ENCODE peak calls at places on chromosomes 5 and 9, in eight cellular contexts. One of them, this sample, is unnamed.

GRCh38 chr5:177358333-177358939 is 712 bp downstream of the RGS14 start:
- DNase-seq in endothelial cell of umbilical vein: no peak
- DNase-seq in ascending aorta: no peak
- DNase-seq in Karpas-422: no peak
- DNase-seq in naive thymus-derived CD4-positive, alpha-beta T cell: no peak
- DNase-seq in neuronal stem cell: no peak
- DNase-seq in psoas muscle: no peak
- DNase-seq in A549: no peak
- DNase-seq in this sample: no peak

GRCh38 chr5:180201051-180201987 is 7.7 kb downstream of the RASGEF1C start:
- DNase-seq in naive thymus-derived CD4-positive, alpha-beta T cell: no peak
- DNase-seq in endothelial cell of umbilical vein: peak; percentile 40
- DNase-seq in Karpas-422: peak; percentile 84
- DNase-seq in A549: peak; percentile 35
- DNase-seq in neuronal stem cell: peak; percentile 49
- DNase-seq in psoas muscle: no peak
- DNase-seq in ascending aorta: no peak
- DNase-seq in this sample: peak; percentile 7

GRCh38 chr9:125942111-125942510 is 194.9 kb downstream of the PBX3 start:
- DNase-seq in naive thymus-derived CD4-positive, alpha-beta T cell: no peak
- DNase-seq in A549: no peak
- DNase-seq in Karpas-422: no peak
- DNase-seq in endothelial cell of umbilical vein: no peak
- DNase-seq in neuronal stem cell: no peak
- DNase-seq in psoas muscle: no peak
- DNase-seq in ascending aorta: no peak
- DNase-seq in this sample: no peak

GRCh38 chr9:84456526-84456925 is 116.0 kb upstream of the SLC28A3 start:
- DNase-seq in A549: no peak
- DNase-seq in Karpas-422: no peak
- DNase-seq in ascending aorta: no peak
- DNase-seq in naive thymus-derived CD4-positive, alpha-beta T cell: no peak
- DNase-seq in psoas muscle: no peak
- DNase-seq in neuronal stem cell: no peak
- DNase-seq in endothelial cell of umbilical vein: no peak
- DNase-seq in this sample: no peak

GRCh38 chr9:133141833-133142594 is 21.0 kb upstream of the RALGDS start:
- DNase-seq in neuronal stem cell: no peak
- DNase-seq in ascending aorta: no peak
- DNase-seq in Karpas-422: no peak
- DNase-seq in endothelial cell of umbilical vein: no peak
- DNase-seq in psoas muscle: no peak
- DNase-seq in naive thymus-derived CD4-positive, alpha-beta T cell: peak; percentile 70
- DNase-seq in A549: no peak
- DNase-seq in this sample: no peak

GRCh38 chr9:34227445-34227844 is 48.6 kb downstream of the UBAP1 start:
- DNase-seq in A549: no peak
- DNase-seq in naive thymus-derived CD4-positive, alpha-beta T cell: no peak
- DNase-seq in endothelial cell of umbilical vein: no peak
- DNase-seq in ascending aorta: no peak
- DNase-seq in psoas muscle: no peak
- DNase-seq in neuronal stem cell: no peak
- DNase-seq in Karpas-422: no peak
- DNase-seq in this sample: peak; percentile 35

GRCh38 chr5:103804714-103805113 is 242.1 kb upstream of the NUDT12 start:
- DNase-seq in endothelial cell of umbilical vein: no peak
- DNase-seq in neuronal stem cell: no peak
- DNase-seq in A549: no peak
- DNase-seq in naive thymus-derived CD4-positive, alpha-beta T cell: no peak
- DNase-seq in Karpas-422: no peak
- DNase-seq in ascending aorta: no peak
- DNase-seq in psoas muscle: no peak
- DNase-seq in this sample: peak; percentile 59

GRCh38 chr9:108182270-108182669 is 673.5 kb downstream of the ACTL7B start:
- DNase-seq in psoas muscle: no peak
- DNase-seq in naive thymus-derived CD4-positive, alpha-beta T cell: no peak
- DNase-seq in endothelial cell of umbilical vein: no peak
- DNase-seq in Karpas-422: no peak
- DNase-seq in A549: no peak
- DNase-seq in ascending aorta: no peak
- DNase-seq in neuronal stem cell: no peak
- DNase-seq in this sample: no peak

GRCh38 chr5:80216753-80217596 is 38.9 kb downstream of the SERINC5 start:
- DNase-seq in endothelial cell of umbilical vein: no peak
- DNase-seq in neuronal stem cell: no peak
- DNase-seq in naive thymus-derived CD4-positive, alpha-beta T cell: peak; percentile 58
- DNase-seq in psoas muscle: peak; percentile 71
- DNase-seq in ascending aorta: peak; percentile 92
- DNase-seq in A549: no peak
- DNase-seq in Karpas-422: no peak
- DNase-seq in this sample: no peak

GRCh38 chr5:168528521-168529360 is at the start of gene FBLL1:
- DNase-seq in endothelial cell of umbilical vein: peak; percentile 32
- DNase-seq in Karpas-422: no peak
- DNase-seq in ascending aorta: no peak
- DNase-seq in naive thymus-derived CD4-positive, alpha-beta T cell: no peak
- DNase-seq in neuronal stem cell: peak; percentile 81
- DNase-seq in A549: no peak
- DNase-seq in psoas muscle: no peak
- DNase-seq in this sample: peak; percentile 56

GRCh38 chr9:21830589-21830988 is 28.2 kb downstream of the MTAP start:
- DNase-seq in ascending aorta: no peak
- DNase-seq in neuronal stem cell: no peak
- DNase-seq in naive thymus-derived CD4-positive, alpha-beta T cell: no peak
- DNase-seq in A549: peak; percentile 3
- DNase-seq in Karpas-422: no peak
- DNase-seq in endothelial cell of umbilical vein: no peak
- DNase-seq in psoas muscle: no peak
- DNase-seq in this sample: no peak

GRCh38 chr5:20230010-20230409 is 242.0 kb upstream of the CDH18 start:
- DNase-seq in ascending aorta: no peak
- DNase-seq in endothelial cell of umbilical vein: no peak
- DNase-seq in neuronal stem cell: no peak
- DNase-seq in psoas muscle: no peak
- DNase-seq in A549: no peak
- DNase-seq in Karpas-422: no peak
- DNase-seq in naive thymus-derived CD4-positive, alpha-beta T cell: no peak
- DNase-seq in this sample: no peak

GRCh38 chr9:88593537-88594185 is 58.7 kb downstream of the NXNL2 start:
- DNase-seq in naive thymus-derived CD4-positive, alpha-beta T cell: peak; percentile 41
- DNase-seq in A549: peak; percentile 38
- DNase-seq in ascending aorta: peak; percentile 80
- DNase-seq in neuronal stem cell: peak; percentile 12
- DNase-seq in endothelial cell of umbilical vein: peak; percentile 39
- DNase-seq in Karpas-422: peak; percentile 85
- DNase-seq in psoas muscle: no peak
- DNase-seq in this sample: peak; percentile 95

GRCh38 chr9:94600258-94600657 is 6.6 kb upstream of the FBP2 start:
- DNase-seq in Karpas-422: no peak
- DNase-seq in ascending aorta: no peak
- DNase-seq in psoas muscle: peak; percentile 33
- DNase-seq in naive thymus-derived CD4-positive, alpha-beta T cell: no peak
- DNase-seq in endothelial cell of umbilical vein: no peak
- DNase-seq in A549: no peak
- DNase-seq in neuronal stem cell: no peak
- DNase-seq in this sample: no peak

GRCh38 chr9:28203036-28203435 is 629.8 kb upstream of the C9orf72 start:
- DNase-seq in endothelial cell of umbilical vein: no peak
- DNase-seq in neuronal stem cell: no peak
- DNase-seq in A549: no peak
- DNase-seq in naive thymus-derived CD4-positive, alpha-beta T cell: no peak
- DNase-seq in ascending aorta: no peak
- DNase-seq in Karpas-422: no peak
- DNase-seq in psoas muscle: no peak
- DNase-seq in this sample: no peak

GRCh38 chr5:150641826-150642566 is 1.5 kb downstream of the SYNPO start:
- DNase-seq in ascending aorta: no peak
- DNase-seq in Karpas-422: no peak
- DNase-seq in A549: no peak
- DNase-seq in psoas muscle: no peak
- DNase-seq in endothelial cell of umbilical vein: no peak
- DNase-seq in naive thymus-derived CD4-positive, alpha-beta T cell: no peak
- DNase-seq in neuronal stem cell: no peak
- DNase-seq in this sample: peak; percentile 39

GRCh38 chr5:150644058-150644457 is 3.6 kb downstream of the SYNPO start:
- DNase-seq in Karpas-422: no peak
- DNase-seq in A549: no peak
- DNase-seq in endothelial cell of umbilical vein: no peak
- DNase-seq in neuronal stem cell: no peak
- DNase-seq in psoas muscle: no peak
- DNase-seq in naive thymus-derived CD4-positive, alpha-beta T cell: no peak
- DNase-seq in ascending aorta: no peak
- DNase-seq in this sample: no peak

GRCh38 chr5:150642991-150643710 is 2.7 kb downstream of the SYNPO start:
- DNase-seq in Karpas-422: no peak
- DNase-seq in ascending aorta: no peak
- DNase-seq in psoas muscle: no peak
- DNase-seq in neuronal stem cell: no peak
- DNase-seq in endothelial cell of umbilical vein: no peak
- DNase-seq in A549: no peak
- DNase-seq in naive thymus-derived CD4-positive, alpha-beta T cell: no peak
- DNase-seq in this sample: no peak

GRCh38 chr5:150641006-150641570 is 628 bp downstream of the SYNPO start:
- DNase-seq in Karpas-422: no peak
- DNase-seq in ascending aorta: peak; percentile 92
- DNase-seq in naive thymus-derived CD4-positive, alpha-beta T cell: no peak
- DNase-seq in psoas muscle: peak; percentile 66
- DNase-seq in neuronal stem cell: no peak
- DNase-seq in A549: peak; percentile 56
- DNase-seq in endothelial cell of umbilical vein: peak; percentile 94
- DNase-seq in this sample: peak; percentile 66

GRCh38 chr5:150642567-150642927 is 2.1 kb downstream of the SYNPO start:
- DNase-seq in Karpas-422: no peak
- DNase-seq in naive thymus-derived CD4-positive, alpha-beta T cell: no peak
- DNase-seq in neuronal stem cell: no peak
- DNase-seq in A549: peak; percentile 83
- DNase-seq in endothelial cell of umbilical vein: peak; percentile 84
- DNase-seq in psoas muscle: peak; percentile 77
- DNase-seq in ascending aorta: peak; percentile 93
- DNase-seq in this sample: peak; percentile 90
- H3K4me1 ChIP-seq in Karpas-422: no peaks in the 10 kb centered on the region
- H3K4me1 ChIP-seq in naive thymus-derived CD4-positive, alpha-beta T cell: no peaks in the 10 kb centered on the region
- H3K4me1 ChIP-seq in neuronal stem cell: peaks cover 32% of the 10 kb centered on the region
- H3K4me1 ChIP-seq in A549: peaks cover 76% of the 10 kb centered on the region
- H3K4me1 ChIP-seq in endothelial cell of umbilical vein: peaks cover 67% of the 10 kb centered on the region
- H3K4me1 ChIP-seq in psoas muscle: peaks cover 85% of the 10 kb centered on the region
- H3K4me1 ChIP-seq in ascending aorta: peaks cover 88% of the 10 kb centered on the region
- H3K4me1 ChIP-seq in this sample: peaks cover 65% of the 10 kb centered on the region

GRCh38 chr5:172005708-172006377 is 595 bp downstream of the FBXW11 start:
- DNase-seq in ascending aorta: peak; percentile 72
- DNase-seq in Karpas-422: peak; percentile 68
- DNase-seq in naive thymus-derived CD4-positive, alpha-beta T cell: peak; percentile 23
- DNase-seq in neuronal stem cell: peak; percentile 37
- DNase-seq in A549: peak; percentile 28
- DNase-seq in endothelial cell of umbilical vein: peak; percentile 46
- DNase-seq in psoas muscle: no peak
- DNase-seq in this sample: peak; percentile 63
- H3K4me1 ChIP-seq in ascending aorta: peaks cover 41% of the 10 kb centered on the region
- H3K4me1 ChIP-seq in Karpas-422: peaks cover 48% of the 10 kb centered on the region
- H3K4me1 ChIP-seq in naive thymus-derived CD4-positive, alpha-beta T cell: peaks cover 40% of the 10 kb centered on the region
- H3K4me1 ChIP-seq in neuronal stem cell: peaks cover 9% of the 10 kb centered on the region
- H3K4me1 ChIP-seq in A549: peaks cover 30% of the 10 kb centered on the region
- H3K4me1 ChIP-seq in endothelial cell of umbilical vein: peaks cover 44% of the 10 kb centered on the region
- H3K4me1 ChIP-seq in psoas muscle: peaks cover 39% of the 10 kb centered on the region
- H3K4me1 ChIP-seq in this sample: peaks cover 59% of the 10 kb centered on the region

DNA sequence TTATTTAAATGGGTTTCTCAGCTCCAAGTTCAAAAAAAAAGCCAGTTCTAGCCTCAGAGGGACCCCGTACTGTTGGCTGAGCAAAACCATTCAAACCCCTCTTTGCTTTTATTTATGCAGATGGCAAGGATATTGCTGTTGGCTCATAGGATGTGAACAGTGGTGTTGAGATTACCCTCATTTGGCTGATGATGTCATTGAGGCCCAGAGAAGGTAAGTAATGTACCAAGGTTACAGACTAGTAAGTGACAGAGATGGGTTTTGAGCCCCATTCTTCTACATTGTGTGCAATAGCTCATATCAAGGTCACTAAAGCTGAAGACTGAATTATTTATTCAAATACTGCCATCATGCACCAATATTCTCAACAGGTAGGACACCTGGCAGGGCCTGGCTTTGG is 122.2 kb upstream of the PCA3 start:
- DNase-seq in endothelial cell of umbilical vein: no peak
- DNase-seq in neuronal stem cell: no peak
- DNase-seq in ascending aorta: no peak
- DNase-seq in psoas muscle: no peak
- DNase-seq in A549: no peak
- DNase-seq in Karpas-422: no peak
- DNase-seq in naive thymus-derived CD4-positive, alpha-beta T cell: no peak
- DNase-seq in this sample: no peak
- H3K4me1 ChIP-seq in endothelial cell of umbilical vein: peaks cover 3% of the 10 kb centered on the region
- H3K4me1 ChIP-seq in neuronal stem cell: peaks cover 25% of the 10 kb centered on the region
- H3K4me1 ChIP-seq in ascending aorta: peaks cover 5% of the 10 kb centered on the region
- H3K4me1 ChIP-seq in psoas muscle: no peaks in the 10 kb centered on the region
- H3K4me1 ChIP-seq in A549: no peaks in the 10 kb centered on the region
- H3K4me1 ChIP-seq in Karpas-422: no peaks in the 10 kb centered on the region
- H3K4me1 ChIP-seq in naive thymus-derived CD4-positive, alpha-beta T cell: peaks cover 5% of the 10 kb centered on the region
- H3K4me1 ChIP-seq in this sample: peaks cover 11% of the 10 kb centered on the region

GRCh38 chr5:147439253-147439652 is 70.6 kb downstream of the DPYSL3 start:
- DNase-seq in A549: no peak
- DNase-seq in ascending aorta: no peak
- DNase-seq in neuronal stem cell: no peak
- DNase-seq in Karpas-422: no peak
- DNase-seq in naive thymus-derived CD4-positive, alpha-beta T cell: no peak
- DNase-seq in endothelial cell of umbilical vein: no peak
- DNase-seq in psoas muscle: no peak
- DNase-seq in this sample: no peak
- H3K4me1 ChIP-seq in A549: no peaks in the 10 kb centered on the region
- H3K4me1 ChIP-seq in ascending aorta: peaks cover 32% of the 10 kb centered on the region
- H3K4me1 ChIP-seq in neuronal stem cell: peaks cover 12% of the 10 kb centered on the region
- H3K4me1 ChIP-seq in Karpas-422: peaks cover 2% of the 10 kb centered on the region
- H3K4me1 ChIP-seq in naive thymus-derived CD4-positive, alpha-beta T cell: no peaks in the 10 kb centered on the region
- H3K4me1 ChIP-seq in endothelial cell of umbilical vein: no peaks in the 10 kb centered on the region
- H3K4me1 ChIP-seq in psoas muscle: peaks cover 2% of the 10 kb centered on the region
- H3K4me1 ChIP-seq in this sample: peaks cover 7% of the 10 kb centered on the region

DNA sequence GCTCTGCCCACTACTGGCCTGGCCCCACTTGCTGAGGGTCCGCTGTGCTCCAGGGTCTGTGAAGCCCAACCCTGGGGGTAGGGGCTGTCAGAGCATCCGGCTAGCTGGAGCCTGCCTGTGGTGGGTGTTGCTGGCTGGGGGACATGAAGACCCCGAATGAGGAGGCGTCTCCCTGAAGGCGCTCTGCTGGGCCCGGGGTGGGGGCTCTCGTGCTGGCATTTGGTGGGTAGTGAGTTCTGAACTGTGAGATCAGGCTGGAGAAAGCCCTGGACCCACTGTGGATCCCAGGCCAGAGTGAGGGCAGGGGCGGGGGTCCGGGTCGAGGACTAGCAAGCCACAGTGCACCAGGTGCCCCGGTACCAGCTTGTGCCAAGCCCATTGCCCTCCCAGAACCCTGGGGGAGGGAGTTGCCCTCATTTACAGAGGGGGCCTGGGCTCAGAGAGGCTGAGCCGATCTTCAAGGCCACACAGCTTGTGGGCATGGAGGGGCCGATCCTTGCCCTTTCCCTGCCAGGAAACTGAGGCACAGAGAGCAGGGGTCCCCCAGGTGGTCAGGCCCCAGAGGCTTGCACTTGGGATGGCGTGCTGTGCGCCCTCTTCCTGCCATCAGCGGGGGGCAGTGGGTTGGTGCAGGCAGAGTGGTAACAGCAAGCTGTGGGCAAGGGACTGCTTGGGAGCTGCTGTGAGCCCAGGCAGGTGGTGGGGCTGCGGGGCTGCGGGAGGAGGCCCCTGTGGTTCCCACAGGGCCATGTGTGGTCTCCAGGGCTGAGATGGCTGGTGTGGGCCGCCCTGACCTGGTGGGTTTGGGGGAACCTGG is 15.9 kb downstream of the RXRA start:
- DNase-seq in endothelial cell of umbilical vein: no peak
- DNase-seq in ascending aorta: no peak
- DNase-seq in psoas muscle: no peak
- DNase-seq in neuronal stem cell: no peak
- DNase-seq in naive thymus-derived CD4-positive, alpha-beta T cell: no peak
- DNase-seq in A549: no peak
- DNase-seq in Karpas-422: no peak
- DNase-seq in this sample: no peak
- H3K4me1 ChIP-seq in endothelial cell of umbilical vein: peaks cover 45% of the 10 kb centered on the region
- H3K4me1 ChIP-seq in ascending aorta: peaks cover 77% of the 10 kb centered on the region
- H3K4me1 ChIP-seq in psoas muscle: peaks cover 94% of the 10 kb centered on the region
- H3K4me1 ChIP-seq in neuronal stem cell: peaks cover 12% of the 10 kb centered on the region
- H3K4me1 ChIP-seq in naive thymus-derived CD4-positive, alpha-beta T cell: peaks cover 8% of the 10 kb centered on the region
- H3K4me1 ChIP-seq in A549: no peaks in the 10 kb centered on the region
- H3K4me1 ChIP-seq in Karpas-422: peaks cover 4% of the 10 kb centered on the region
- H3K4me1 ChIP-seq in this sample: peaks cover 56% of the 10 kb centered on the region